ENCODE peak calls at places on chromosomes 4 and X, in eight cellular contexts. S is mammary epithelial cell, A is PC-3, F is heart left ventricle, E is HL-60, R is IMR-90, Z is esophagus squamous epithelium, T is psoas muscle. P is an unnamed sample.
A peak's percentile ranks its signal among the peaks of the same experiment; 100 is the strongest.

GRCh38 chr4:183659919-183660318 is 826 bp downstream of the TRAPPC11 start:
- DNase-seq in A (peak; percentile 2), F (no peak), T (no peak), Z (no peak), R (peak; percentile 7), E (no peak), S (peak; percentile 17), P (no peak)

GRCh38 chrX:121308276-121308805 is 260.9 kb downstream of the GLUD2 start:
- DNase-seq in E (peak; percentile 13), T (no peak), F (no peak), R (no peak), S (peak; percentile 67), Z (no peak), A (peak; percentile 51), P (peak; percentile 8)

GRCh38 chr4:2040391-2041233 is 18.5 kb upstream of the NAT8L start:
- DNase-seq in F (no peak), A (no peak), E (no peak), Z (no peak), S (no peak), R (no peak), T (no peak), P (no peak)

GRCh38 chrX:153662266-153662665 is 11.3 kb downstream of the PNCK start:
- DNase-seq in T (no peak), Z (no peak), R (peak; percentile 15), S (no peak), E (peak; percentile 34), F (peak; percentile 69), A (no peak), P (no peak)

GRCh38 chrX:156001667-156002021 is 4.1 kb downstream of the IL9R start:
- DNase-seq in F (no peak), R (no peak), T (no peak), S (no peak), Z (no peak), A (no peak), E (peak; percentile 15), P (no peak)

GRCh38 chrX:82775426-82775825 is 732.7 kb upstream of the POU3F4 start:
- DNase-seq in S (no peak), E (no peak), T (no peak), R (no peak), A (peak; percentile 17), Z (no peak), F (no peak), P (no peak)

GRCh38 chr4:154686838-154687237 is 57.0 kb upstream of the LRAT start:
- DNase-seq in R (no peak), E (no peak), T (no peak), Z (no peak), S (peak; percentile 9), F (no peak), A (peak; percentile 35), P (peak; percentile 8)

GRCh38 chr4:85953651-85954018 is 406.2 kb downstream of the MAPK10 start:
- DNase-seq in A (peak; percentile 81), E (no peak), S (peak; percentile 80), Z (no peak), T (no peak), F (no peak), R (peak; percentile 19), P (peak; percentile 58)

GRCh38 chr4:52665592-52665991 is 6.5 kb upstream of the USP46 start:
- DNase-seq in R (no peak), E (no peak), S (no peak), T (no peak), F (no peak), A (peak; percentile 47), Z (no peak), P (no peak)

GRCh38 chr4:172688536-172688935 is 480.1 kb upstream of the GALNT7 start:
- DNase-seq in T (no peak), Z (no peak), F (no peak), S (no peak), A (peak; percentile 6), R (no peak), E (no peak), P (no peak)

GRCh38 chrX:123202523-123202922 is 18.4 kb downstream of the GRIA3 start:
- DNase-seq in A (no peak), T (no peak), F (no peak), S (no peak), E (no peak), Z (no peak), R (no peak), P (no peak)

GRCh38 chr4:4712800-4713528 is 146.5 kb upstream of the MSX1 start:
- DNase-seq in Z (no peak), E (no peak), S (no peak), T (no peak), F (no peak), A (no peak), R (no peak), P (no peak)

GRCh38 chr4:113292371-113293042 is 243.1 kb downstream of the ANK2 start:
- DNase-seq in T (peak; percentile 54), A (no peak), E (no peak), S (no peak), Z (no peak), R (peak; percentile 71), F (peak; percentile 63), P (no peak)

GRCh38 chr4:157996598-157996997 is 176.2 kb downstream of the GASK1B start:
- DNase-seq in A (no peak), T (no peak), Z (no peak), R (no peak), E (no peak), F (no peak), S (no peak), P (no peak)

GRCh38 chr4:105246712-105247111 is 100.0 kb downstream of the TET2 start:
- DNase-seq in Z (no peak), R (peak; percentile 79), T (no peak), S (no peak), A (no peak), F (no peak), E (no peak), P (no peak)

GRCh38 chrX:144916785-144917184 is 330.5 kb upstream of the SPANXN1 start:
- DNase-seq in Z (no peak), T (no peak), R (no peak), S (no peak), A (peak; percentile 7), E (no peak), F (no peak), P (no peak)

GRCh38 chr4:54228064-54228527 is 997 bp upstream of the PDGFRA start:
- DNase-seq in S (peak; percentile 65), Z (peak; percentile 2), A (peak; percentile 83), E (no peak), R (peak; percentile 82), F (peak; percentile 86), T (peak; percentile 86), P (peak; percentile 53)

GRCh38 chr4:56907009-56907408 is 691 bp upstream of the REST start:
- DNase-seq in T (no peak), A (no peak), F (no peak), E (no peak), S (no peak), R (no peak), Z (no peak), P (peak; percentile 6)

GRCh38 chr4:164488114-164488513 is 265.8 kb upstream of the SMIM31 start:
- DNase-seq in A (peak; percentile 12), F (no peak), E (no peak), R (no peak), T (no peak), S (peak; percentile 75), Z (no peak), P (peak; percentile 60)
- TF ChIP-seq CTCF in A (no peak), F (no peak), E (no peak), R (no peak), T (no peak), S (no peak), Z (no peak), P (no peak)

GRCh38 chr4:102610007-102610406 is 108.8 kb downstream of the NFKB1 start:
- DNase-seq in E (no peak), F (no peak), T (no peak), R (peak; percentile 12), Z (no peak), A (peak; percentile 22), S (no peak), P (no peak)

GRCh38 chr4:102612824-102613366 is 111.7 kb downstream of the NFKB1 start:
- DNase-seq in T (no peak), A (peak; percentile 56), Z (no peak), E (no peak), R (no peak), S (peak; percentile 76), F (no peak), P (peak; percentile 47)

GRCh38 chr4:102610476-102610875 is 109.3 kb downstream of the NFKB1 start:
- DNase-seq in E (no peak), T (no peak), Z (no peak), R (no peak), F (no peak), A (no peak), S (no peak), P (no peak)

GRCh38 chr4:102614801-102615200 is 113.6 kb downstream of the NFKB1 start:
- DNase-seq in T (no peak), R (no peak), E (no peak), F (peak; percentile 61), A (no peak), S (no peak), Z (no peak), P (no peak)

DNA sequence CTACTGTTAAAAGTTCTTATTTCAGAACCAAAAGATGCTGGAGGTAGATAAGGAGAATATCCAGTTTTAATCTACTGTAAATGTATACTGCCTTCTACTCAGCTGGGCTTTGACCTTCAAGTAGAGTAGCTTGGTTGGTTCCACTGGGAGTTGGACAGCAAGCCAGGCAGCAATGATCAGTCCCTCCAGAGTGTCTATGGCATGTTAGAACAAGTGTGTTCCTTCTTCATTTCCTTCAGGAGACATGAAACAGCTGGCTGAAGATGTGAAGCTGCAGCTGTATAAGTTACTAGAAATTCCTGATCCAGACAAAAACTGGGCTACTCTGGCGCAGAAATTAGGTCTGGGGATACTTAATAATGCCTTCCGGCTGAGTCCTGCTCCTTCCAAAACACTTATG is 111.0 kb downstream of the NFKB1 start:
- DNase-seq in F (no peak), E (no peak), T (no peak), Z (no peak), A (no peak), S (peak; percentile 55), R (no peak), P (no peak)
- H3K27ac ChIP-seq in F (no peak overlapping the region), E (no peak overlapping the region), T (no peak overlapping the region), Z (peak overlapping the region; percentile 83), A (peak overlapping the region; percentile 63), S (peak overlapping the region; percentile 83), R (no peak overlapping the region), P (no peak overlapping the region)

DNA sequence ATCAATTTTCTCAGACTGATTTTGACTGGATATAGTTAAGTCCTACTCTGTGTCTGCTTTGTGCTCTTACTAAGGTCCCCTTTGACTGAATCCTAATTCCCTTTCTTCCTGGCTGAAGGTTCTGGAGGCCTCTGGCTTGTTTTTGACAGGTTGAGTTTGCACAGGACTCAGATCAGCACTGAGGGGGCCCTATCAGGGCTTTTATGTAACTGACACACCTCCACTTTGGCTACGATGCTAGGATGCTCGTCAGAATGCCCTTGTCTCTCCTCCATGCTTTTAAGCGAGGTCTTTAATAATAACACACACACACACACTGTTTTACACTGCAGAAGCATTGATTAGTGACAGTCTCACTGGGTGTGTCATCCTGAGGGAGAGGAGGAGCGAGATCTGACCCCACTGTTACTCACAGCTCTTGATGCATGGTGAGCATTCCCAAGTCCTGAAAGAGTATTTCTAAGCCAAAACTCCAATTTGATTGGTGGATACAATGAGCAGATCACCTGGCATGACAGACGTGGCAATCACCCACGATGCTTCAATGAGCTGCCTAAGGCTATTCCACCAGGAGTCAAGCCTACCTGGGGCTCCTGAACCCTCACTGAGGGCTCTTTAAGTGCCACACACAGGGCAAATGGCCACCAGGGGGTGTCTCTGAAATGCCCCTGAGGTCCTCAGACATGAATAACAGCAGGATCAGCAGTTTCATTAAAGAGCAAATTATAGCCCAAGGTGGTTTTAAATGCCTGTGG is 130.4 kb upstream of the CPEB2 start:
- DNase-seq in S (peak; percentile 92), F (no peak), R (no peak), A (peak; percentile 90), Z (no peak), T (no peak), E (peak; percentile 49), P (peak; percentile 2)
- TF ChIP-seq CTCF in S (peak; percentile 59), F (peak; percentile 18), R (peak; percentile 2), A (peak; percentile 71), Z (peak; percentile 37), T (no peak), E (no peak), P (no peak)

GRCh38 chr4:108047199-108047598 is 57.5 kb downstream of the HADH start:
- DNase-seq in S (no peak), R (no peak), E (no peak), F (no peak), A (no peak), T (no peak), Z (no peak), P (no peak)
- H3K27ac ChIP-seq in S (no peak overlapping the region), R (no peak overlapping the region), E (no peak overlapping the region), F (no peak overlapping the region), A (no peak overlapping the region), T (no peak overlapping the region), Z (no peak overlapping the region), P (no peak overlapping the region)

P was measured in RWPE1.